ENCODE peak calls at places on chromosomes 12 and 14, in nine cellular contexts. I is left lung; U is thoracic aorta; G is CD8-positive, alpha-beta T cell; D is foreskin fibroblast; X is mesothelial cell of epicardium; Y is cardiac muscle cell; O is astrocyte of the spinal cord; V is bronchial epithelial cell. T is an unnamed sample.
A peak's percentile ranks its signal among the peaks of the same experiment; 100 is the strongest.

GRCh38 chr12:26245175-26245942 is 50.0 kb downstream of the SSPN start:
- DNase-seq in I (no peak), U (no peak), G (no peak), D (no peak), X (no peak), Y (no peak), O (no peak), V (no peak), T (no peak)

GRCh38 chr12:76346798-76347420 is 1.3 kb downstream of the BBS10 start:
- DNase-seq in I (no peak), U (no peak), G (no peak), D (peak; percentile 67), X (no peak), Y (peak; percentile 80), O (peak; percentile 73), V (peak; percentile 55), T (peak; percentile 68)

GRCh38 chr12:120474092-120474960 is 4.8 kb upstream of the SRSF9 start:
- DNase-seq in I (no peak), U (no peak), G (no peak), D (peak; percentile 81), X (peak; percentile 41), Y (peak; percentile 51), O (peak; percentile 69), V (peak; percentile 98), T (peak; percentile 75)

GRCh38 chr12:131089526-131090253 is 136.0 kb downstream of the ADGRD1 start:
- DNase-seq in I (peak; percentile 16), U (no peak), G (no peak), D (no peak), X (no peak), Y (no peak), O (no peak), V (no peak), T (no peak)

GRCh38 chr12:3201741-3202500 is 124.7 kb downstream of the TSPAN9 start:
- DNase-seq in I (no peak), U (no peak), G (no peak), D (no peak), X (no peak), Y (peak; percentile 14), O (no peak), V (no peak), T (no peak)

GRCh38 chr14:60311417-60311816 is 62.4 kb downstream of the PPM1A start:
- DNase-seq in I (no peak), U (no peak), G (no peak), D (peak; percentile 53), X (no peak), Y (peak; percentile 66), O (peak; percentile 52), V (no peak), T (peak; percentile 8)

GRCh38 chr14:53764846-53765245 is 191.8 kb downstream of the BMP4 start:
- DNase-seq in I (no peak), U (no peak), G (no peak), D (no peak), X (no peak), Y (no peak), O (no peak), V (peak; percentile 19), T (no peak)

GRCh38 chr12:57899010-57899662 is 42.2 kb upstream of the ATP23 start:
- DNase-seq in I (peak; percentile 57), U (no peak), G (peak; percentile 75), D (peak; percentile 41), X (no peak), Y (peak; percentile 64), O (peak; percentile 64), V (peak; percentile 79), T (peak; percentile 82)

GRCh38 chr14:65352964-65353530 is 59.5 kb upstream of the FUT8 start:
- DNase-seq in I (no peak), U (no peak), G (no peak), D (no peak), X (no peak), Y (no peak), O (no peak), V (peak; percentile 92), T (peak; percentile 89)
- TF ChIP-seq CTCF in I (no peak), U (no peak), G (no peak), D (no peak), X (no peak), Y (no peak), O (no peak), V (peak; percentile 7), T (no peak)

GRCh38 chr14:99885649-99885958 is 92.4 kb downstream of the EML1 start:
- DNase-seq in I (no peak), U (no peak), G (no peak), D (no peak), X (no peak), Y (no peak), O (no peak), V (no peak), T (no peak)
- TF ChIP-seq CTCF in I (no peak), U (no peak), G (peak; percentile 49), D (no peak), X (no peak), Y (no peak), O (no peak), V (no peak), T (no peak)

DNA sequence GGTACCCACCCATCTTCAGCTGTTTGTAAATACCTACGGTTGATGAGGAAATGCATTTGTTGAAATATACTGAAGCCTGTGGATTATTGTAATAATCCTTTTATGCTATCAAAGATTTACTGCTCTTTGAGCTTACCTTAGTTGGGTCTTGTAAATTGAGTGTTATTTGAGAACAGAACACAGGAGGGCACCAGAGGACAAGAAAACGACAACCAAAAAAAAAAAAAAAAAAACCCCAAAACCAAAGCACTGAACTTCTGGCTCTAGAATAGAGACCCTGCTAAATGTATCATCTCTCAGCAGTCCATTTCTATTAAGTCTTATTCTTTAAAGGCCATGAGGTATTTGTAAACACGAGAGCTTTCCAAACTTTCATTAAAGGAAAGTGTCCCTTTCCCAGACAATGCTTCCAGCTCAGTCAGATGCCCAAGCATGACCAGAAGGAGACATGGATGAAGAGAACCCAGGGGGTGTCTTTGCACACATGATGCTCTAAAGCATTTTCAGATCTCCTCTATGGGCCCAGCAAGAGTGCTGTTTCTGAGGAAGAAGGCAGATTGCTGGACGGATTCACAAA is 763.9 kb downstream of the NRXN3 start:
- DNase-seq in I (no peak), U (no peak), G (no peak), D (peak; percentile 9), X (no peak), Y (peak; percentile 63), O (peak; percentile 51), V (peak; percentile 39), T (peak; percentile 36)
- TF ChIP-seq CTCF in I (no peak), U (peak; percentile 22), G (no peak), D (peak; percentile 41), X (peak; percentile 66), Y (peak; percentile 49), O (peak; percentile 48), V (peak; percentile 44), T (peak; percentile 50)

GRCh38 chr12:85872497-85873091 is 1.5 kb upstream of the NTS start:
- DNase-seq in I (no peak), U (no peak), G (no peak), D (peak; percentile 15), X (no peak), Y (peak; percentile 77), O (peak; percentile 71), V (peak; percentile 64), T (peak; percentile 68)

GRCh38 chr12:85877459-85877858 is 3.4 kb downstream of the NTS start:
- DNase-seq in I (no peak), U (no peak), G (no peak), D (no peak), X (no peak), Y (no peak), O (no peak), V (no peak), T (no peak)

DNA sequence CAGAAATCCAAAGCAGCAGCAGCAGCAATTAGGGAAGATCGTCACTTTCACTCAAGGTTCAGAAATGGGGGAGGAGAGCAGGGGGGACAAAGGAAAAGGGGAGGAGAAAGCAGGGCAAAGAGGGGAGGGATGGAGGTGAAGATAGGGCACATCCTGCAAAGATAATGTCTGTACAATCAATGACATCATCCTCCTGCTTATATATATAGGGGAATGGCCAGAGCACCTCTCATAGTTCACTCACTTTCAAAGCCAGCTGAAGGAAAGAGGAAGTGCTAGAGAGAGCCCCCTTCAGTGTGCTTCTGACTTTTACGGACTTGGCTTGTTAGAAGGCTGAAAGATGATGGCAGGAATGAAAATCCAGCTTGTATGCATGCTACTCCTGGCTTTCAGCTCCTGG is at the start of gene NTS:
- DNase-seq in I (no peak), U (no peak), G (no peak), D (no peak), X (no peak), Y (peak; percentile 6), O (no peak), V (peak; percentile 7), T (no peak)
- TF ChIP-seq CTCF in I (no peak), U (no peak), G (no peak), D (no peak), X (no peak), Y (peak; percentile 12), O (no peak), V (no peak), T (no peak)

T was measured in MCF 10A.